ENCODE peak calls at places on chromosome 1, in eight cellular contexts. N, C, P, F, R, Y, Z and J are unnamed samples.

GRCh38 chr1:78061825-78062523 is 16.2 kb downstream of the GIPC2 start:
- DNase-seq in N (peak; percentile 39), C (no peak), P (no peak), F (no peak), R (no peak), Y (peak; percentile 17), Z (no peak), J (no peak)

GRCh38 chr1:244112646-244113045 is 61.6 kb downstream of the ZBTB18 start:
- DNase-seq in N (peak; percentile 66), C (no peak), P (no peak), F (no peak), R (no peak), Y (peak; percentile 71), Z (no peak), J (no peak)

GRCh38 chr1:30842698-30843354 is 65.7 kb downstream of the SDC3 start:
- DNase-seq in N (no peak), C (no peak), P (no peak), F (no peak), R (no peak), Y (peak; percentile 20), Z (no peak), J (no peak)

GRCh38 chr1:90724926-90725325 is 7.8 kb upstream of the BARHL2 start:
- DNase-seq in N (no peak), C (no peak), P (no peak), F (no peak), R (no peak), Y (no peak), Z (no peak), J (no peak)

GRCh38 chr1:22080184-22080583 is 27.7 kb downstream of the CDC42 start:
- DNase-seq in N (no peak), C (no peak), P (no peak), F (no peak), R (no peak), Y (no peak), Z (no peak), J (no peak)

GRCh38 chr1:23524716-23525401 is 6.2 kb downstream of the E2F2 start:
- DNase-seq in N (peak; percentile 22), C (no peak), P (no peak), F (no peak), R (peak; percentile 46), Y (no peak), Z (no peak), J (peak; percentile 90)

GRCh38 chr1:115255154-115255553 is 82.9 kb downstream of the NGF start:
- DNase-seq in N (no peak), C (no peak), P (no peak), F (no peak), R (no peak), Y (peak; percentile 52), Z (no peak), J (no peak)

GRCh38 chr1:21261551-21262281 is 28.5 kb downstream of the ECE1 start:
- DNase-seq in N (peak; percentile 67), C (peak; percentile 96), P (peak; percentile 64), F (peak; percentile 76), R (no peak), Y (peak; percentile 91), Z (no peak), J (peak; percentile 59)

GRCh38 chr1:28915036-28915895 is 897 bp downstream of the EPB41 start:
- DNase-seq in N (peak; percentile 56), C (no peak), P (no peak), F (peak; percentile 33), R (peak; percentile 33), Y (peak; percentile 52), Z (no peak), J (peak; percentile 51)

GRCh38 chr1:155598842-155599331 is 11.1 kb upstream of the MSTO1 start:
- DNase-seq in N (no peak), C (no peak), P (no peak), F (no peak), R (no peak), Y (peak; percentile 57), Z (no peak), J (peak; percentile 6)

GRCh38 chr1:93081716-93082115 is 2.6 kb downstream of the MTF2 start:
- DNase-seq in N (peak; percentile 55), C (no peak), P (no peak), F (no peak), R (no peak), Y (peak; percentile 91), Z (no peak), J (no peak)

GRCh38 chr1:12594966-12595838 is 22.8 kb downstream of the DHRS3 start:
- DNase-seq in N (peak; percentile 56), C (peak; percentile 87), P (no peak), F (peak; percentile 69), R (no peak), Y (peak; percentile 91), Z (no peak), J (no peak)

GRCh38 chr1:168091720-168092119 is 45.0 kb downstream of the GPR161 start:
- DNase-seq in N (no peak), C (no peak), P (no peak), F (no peak), R (no peak), Y (no peak), Z (no peak), J (no peak)
- H3K4me1 ChIP-seq in N (peaks cover 17% of the 10 kb centered on the region), C (peaks cover 8% of the 10 kb centered on the region), P (peaks cover 10% of the 10 kb centered on the region), F (peaks cover 11% of the 10 kb centered on the region), R (no peaks in the 10 kb centered on the region), Y (no peaks in the 10 kb centered on the region), Z (peaks cover 5% of the 10 kb centered on the region), J (no peaks in the 10 kb centered on the region)

GRCh38 chr1:79124756-79125155 is 118.2 kb upstream of the ADGRL4 start:
- DNase-seq in N (peak; percentile 7), C (no peak), P (no peak), F (no peak), R (no peak), Y (no peak), Z (no peak), J (no peak)

GRCh38 chr1:79131626-79132025 is 125.1 kb upstream of the ADGRL4 start:
- DNase-seq in N (no peak), C (no peak), P (no peak), F (no peak), R (no peak), Y (no peak), Z (no peak), J (no peak)

GRCh38 chr1:79129914-79130313 is 123.4 kb upstream of the ADGRL4 start:
- DNase-seq in N (no peak), C (no peak), P (no peak), F (no peak), R (no peak), Y (no peak), Z (no peak), J (no peak)

GRCh38 chr1:79133703-79134258 is 127.3 kb upstream of the ADGRL4 start:
- DNase-seq in N (no peak), C (no peak), P (no peak), F (no peak), R (no peak), Y (no peak), Z (no peak), J (no peak)

GRCh38 chr1:79128726-79129125 is 122.2 kb upstream of the ADGRL4 start:
- DNase-seq in N (peak; percentile 83), C (no peak), P (no peak), F (no peak), R (no peak), Y (peak; percentile 78), Z (peak; percentile 46), J (no peak)
- H3K27ac ChIP-seq in N (peak overlapping the region; percentile 58), C (no peak overlapping the region), P (no peak overlapping the region), F (no peak overlapping the region), R (no peak overlapping the region), Y (no peak overlapping the region), Z (no peak overlapping the region), J (no peak overlapping the region)

DNA sequence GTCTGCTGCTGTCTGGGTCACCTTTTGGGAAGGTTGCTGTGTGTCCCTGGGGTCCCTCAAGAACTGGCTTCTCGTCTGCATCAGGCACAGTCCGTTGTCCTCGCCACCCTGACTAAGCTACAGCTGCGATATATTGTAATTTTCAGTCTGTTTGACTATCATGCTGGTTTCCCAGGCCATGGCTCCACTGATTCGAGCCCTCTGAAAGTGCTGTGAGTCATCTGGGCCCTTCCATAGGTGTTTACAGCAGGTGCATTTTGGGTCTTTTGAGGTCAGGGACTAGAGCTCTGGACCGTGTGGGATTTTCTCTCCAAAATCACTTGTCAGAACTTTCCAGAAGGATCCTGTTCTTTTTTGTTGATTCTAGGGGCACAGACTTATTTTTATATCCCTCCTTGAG is 52.8 kb downstream of the SPSB1 start:
- DNase-seq in N (no peak), C (no peak), P (no peak), F (no peak), R (no peak), Y (no peak), Z (no peak), J (no peak)
- H3K4me1 ChIP-seq in N (peaks cover 10% of the 10 kb centered on the region), C (peaks cover 34% of the 10 kb centered on the region), P (peaks cover 7% of the 10 kb centered on the region), F (peaks cover 30% of the 10 kb centered on the region), R (no peaks in the 10 kb centered on the region), Y (no peaks in the 10 kb centered on the region), Z (peaks cover 46% of the 10 kb centered on the region), J (peaks cover 5% of the 10 kb centered on the region)

GRCh38 chr1:173477286-173478098 is at the start of gene PRDX6:
- DNase-seq in N (peak; percentile 78), C (peak; percentile 94), P (peak; percentile 2), F (peak; percentile 89), R (peak; percentile 83), Y (peak; percentile 88), Z (no peak), J (peak; percentile 46)

GRCh38 chr1:173478099-173478555 is 992 bp downstream of the PRDX6 start:
- DNase-seq in N (peak; percentile 90), C (peak; percentile 85), P (peak; percentile 12), F (peak; percentile 60), R (no peak), Y (peak; percentile 92), Z (no peak), J (peak; percentile 59)

GRCh38 chr1:173481195-173481772 is 4.1 kb downstream of the PRDX6 start:
- DNase-seq in N (no peak), C (no peak), P (no peak), F (no peak), R (no peak), Y (no peak), Z (no peak), J (peak; percentile 36)

GRCh38 chr1:173476664-173477285 is 360 bp upstream of the PRDX6 start:
- DNase-seq in N (peak; percentile 100), C (peak; percentile 93), P (peak; percentile 85), F (peak; percentile 88), R (peak; percentile 63), Y (peak; percentile 88), Z (no peak), J (peak; percentile 84)

DNA sequence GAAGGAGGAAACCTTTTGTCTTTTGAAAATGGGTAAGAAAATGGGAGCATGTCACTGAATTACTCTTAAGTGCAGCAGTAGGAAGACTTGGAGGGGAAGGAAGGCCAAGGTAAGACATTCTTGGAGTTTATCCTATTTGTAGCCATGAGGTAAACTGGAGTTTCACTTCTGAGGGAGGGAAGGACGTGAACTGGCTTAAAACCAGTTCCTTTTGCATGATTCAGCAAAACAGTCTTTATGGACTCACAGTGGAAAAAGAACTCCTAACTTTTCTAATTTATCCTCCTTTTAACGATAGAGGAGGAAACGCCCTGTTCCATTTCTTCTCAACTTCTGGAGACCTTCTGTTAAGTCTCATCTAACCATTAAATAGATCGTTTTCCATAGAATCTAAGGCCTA is 2.5 kb downstream of the PRDX6 start:
- DNase-seq in N (peak; percentile 57), C (no peak), P (no peak), F (no peak), R (no peak), Y (peak; percentile 50), Z (no peak), J (no peak)
- H3K27ac ChIP-seq in N (peak overlapping the region; percentile 1), C (no peak overlapping the region), P (no peak overlapping the region), F (no peak overlapping the region), R (no peak overlapping the region), Y (no peak overlapping the region), Z (no peak overlapping the region), J (no peak overlapping the region)